ENCODE peak calls at places on chromosomes 13 and 19, in four cellular contexts. U is breast epithelium, Z is body of pancreas, M is AG04449. G is an unnamed sample.

GRCh38 chr13:60139272-60139671 is 24.5 kb downstream of the DIAPH3 start:
- DNase-seq in U (no peak), Z (no peak), M (peak), G (no peak)

GRCh38 chr19:6260912-6261636 is 18.7 kb downstream of the MLLT1 start:
- DNase-seq in U (no peak), Z (peak), M (no peak), G (no peak)

GRCh38 chr13:93561553-93561952 is 334.9 kb downstream of the GPC6 start:
- DNase-seq in U (no peak), Z (no peak), M (no peak), G (no peak)

GRCh38 chr13:111005364-111005763 is 90.5 kb upstream of the ANKRD10 start:
- DNase-seq in U (no peak), Z (no peak), M (no peak), G (no peak)

GRCh38 chr19:49061445-49061844 is 3.2 kb downstream of the NTF4 start:
- DNase-seq in U (no peak), Z (no peak), M (no peak), G (no peak)

GRCh38 chr13:25733061-25733491 is 318.7 kb downstream of the SHISA2 start:
- DNase-seq in U (no peak), Z (no peak), M (no peak), G (no peak)

GRCh38 chr13:91361755-91362271 is 14.3 kb downstream of the MIR17HG start:
- DNase-seq in U (no peak), Z (no peak), M (no peak), G (no peak)

GRCh38 chr19:11203194-11204075 is 6.1 kb upstream of the KANK2 start:
- DNase-seq in U (peak), Z (peak), M (peak), G (peak)

GRCh38 chr13:68345963-68346362 is 1115.8 kb upstream of the PCDH9 start:
- DNase-seq in U (no peak), Z (no peak), M (no peak), G (no peak)

GRCh38 chr19:5253403-5254110 is 87.1 kb downstream of the PTPRS start:
- DNase-seq in U (no peak), Z (no peak), M (no peak), G (no peak)

GRCh38 chr13:111115841-111116500 is 861 bp downstream of the ARHGEF7 start:
- DNase-seq in U (no peak), Z (peak), M (peak), G (peak)

GRCh38 chr19:9431475-9431874 is 3.9 kb downstream of the ZNF266 start:
- DNase-seq in U (no peak), Z (peak), M (no peak), G (no peak)

GRCh38 chr19:5200844-5201243 is 139.8 kb downstream of the PTPRS start:
- DNase-seq in U (no peak), Z (no peak), M (no peak), G (no peak)

GRCh38 chr19:19588546-19588945 is 29.9 kb downstream of the PBX4 start:
- DNase-seq in U (no peak), Z (no peak), M (no peak), G (no peak)

GRCh38 chr19:4732680-4733114 is 9.1 kb upstream of the DPP9 start:
- DNase-seq in U (no peak), Z (peak), M (no peak), G (no peak)

GRCh38 chr13:111080642-111081041 is 34.5 kb upstream of the ARHGEF7 start:
- DNase-seq in U (no peak), Z (no peak), M (no peak), G (no peak)

DNA sequence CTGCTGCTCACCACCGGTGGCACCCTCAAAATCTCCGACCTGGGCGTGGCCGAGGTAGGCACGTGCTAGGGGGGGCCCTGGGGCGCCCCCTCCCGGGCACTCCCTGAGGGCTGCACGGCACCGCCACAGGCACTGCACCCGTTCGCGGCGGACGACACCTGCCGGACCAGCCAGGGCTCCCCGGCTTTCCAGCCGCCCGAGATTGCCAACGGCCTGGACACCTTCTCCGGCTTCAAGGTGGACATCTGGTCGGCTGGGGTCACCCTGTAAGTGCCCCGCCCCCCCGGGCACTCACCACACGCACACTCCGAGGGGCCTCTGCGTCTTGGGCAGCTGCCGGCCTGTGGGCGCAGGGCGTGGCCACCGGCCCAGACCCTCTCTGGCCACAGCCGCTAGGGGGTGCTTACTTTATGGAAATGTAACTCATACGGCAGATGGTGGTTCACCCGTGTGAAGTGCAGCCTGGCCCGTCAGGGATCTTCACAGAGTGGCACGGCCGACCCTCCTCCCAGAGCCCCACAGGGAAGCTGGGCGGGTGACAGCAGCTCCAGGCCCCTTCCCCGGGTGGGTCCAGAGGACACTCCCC is 15.0 kb downstream of the STK11 start:
- DNase-seq in U (no peak), Z (no peak), M (no peak), G (no peak)
- TF ChIP-seq CTCF in U (no peak), Z (no peak), M (no peak), G (peak)

DNA sequence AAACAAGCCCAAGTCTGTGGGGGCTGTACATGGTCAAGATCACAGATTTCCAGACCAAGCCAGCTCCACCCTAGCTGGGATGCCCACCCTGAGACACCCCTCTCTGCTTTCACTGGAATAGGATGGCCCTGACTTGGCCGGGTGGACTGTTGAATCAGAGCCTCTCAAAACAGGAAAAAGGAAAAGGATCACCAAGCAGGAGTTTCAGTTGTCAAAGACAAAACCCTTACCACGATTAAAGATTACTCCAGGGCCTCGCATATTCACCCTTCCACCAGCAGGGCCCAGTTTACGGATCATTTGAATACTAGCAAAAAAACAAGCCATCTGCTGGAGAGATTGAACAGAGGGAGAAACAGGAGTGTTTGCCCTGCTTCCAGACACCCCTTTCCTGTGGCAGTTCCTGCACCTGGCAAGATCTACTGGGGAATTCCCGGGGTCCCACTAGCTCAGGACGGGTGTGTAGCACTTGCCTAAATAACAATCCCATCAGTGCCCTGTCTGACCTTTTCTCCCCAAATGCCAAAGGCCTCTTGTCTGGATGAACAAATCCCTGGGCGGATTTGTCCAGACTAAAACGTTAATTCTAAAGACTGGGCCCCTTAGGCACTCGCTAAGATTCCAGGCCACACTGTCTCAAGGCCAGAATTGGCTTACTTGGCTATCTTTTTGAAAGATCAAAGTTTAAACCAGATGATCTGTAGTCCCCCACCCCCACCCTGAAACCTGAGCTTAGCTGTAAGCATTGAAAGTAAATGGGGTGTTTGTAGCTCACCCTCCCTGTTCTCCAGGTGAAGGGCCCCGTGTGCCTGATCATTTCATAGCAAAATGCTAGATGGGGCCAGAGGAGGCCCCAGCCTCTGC is 38.4 kb downstream of the ACTN4 start:
- DNase-seq in U (no peak), Z (peak), M (no peak), G (no peak)
- TF ChIP-seq CTCF in U (peak), Z (peak), M (peak), G (peak)

GRCh38 chr19:35790981-35791813 is 15.8 kb downstream of the ARHGAP33 start:
- DNase-seq in U (no peak), Z (peak), M (no peak), G (no peak)
- TF ChIP-seq CTCF in U (no peak), Z (no peak), M (no peak), G (no peak)

DNA sequence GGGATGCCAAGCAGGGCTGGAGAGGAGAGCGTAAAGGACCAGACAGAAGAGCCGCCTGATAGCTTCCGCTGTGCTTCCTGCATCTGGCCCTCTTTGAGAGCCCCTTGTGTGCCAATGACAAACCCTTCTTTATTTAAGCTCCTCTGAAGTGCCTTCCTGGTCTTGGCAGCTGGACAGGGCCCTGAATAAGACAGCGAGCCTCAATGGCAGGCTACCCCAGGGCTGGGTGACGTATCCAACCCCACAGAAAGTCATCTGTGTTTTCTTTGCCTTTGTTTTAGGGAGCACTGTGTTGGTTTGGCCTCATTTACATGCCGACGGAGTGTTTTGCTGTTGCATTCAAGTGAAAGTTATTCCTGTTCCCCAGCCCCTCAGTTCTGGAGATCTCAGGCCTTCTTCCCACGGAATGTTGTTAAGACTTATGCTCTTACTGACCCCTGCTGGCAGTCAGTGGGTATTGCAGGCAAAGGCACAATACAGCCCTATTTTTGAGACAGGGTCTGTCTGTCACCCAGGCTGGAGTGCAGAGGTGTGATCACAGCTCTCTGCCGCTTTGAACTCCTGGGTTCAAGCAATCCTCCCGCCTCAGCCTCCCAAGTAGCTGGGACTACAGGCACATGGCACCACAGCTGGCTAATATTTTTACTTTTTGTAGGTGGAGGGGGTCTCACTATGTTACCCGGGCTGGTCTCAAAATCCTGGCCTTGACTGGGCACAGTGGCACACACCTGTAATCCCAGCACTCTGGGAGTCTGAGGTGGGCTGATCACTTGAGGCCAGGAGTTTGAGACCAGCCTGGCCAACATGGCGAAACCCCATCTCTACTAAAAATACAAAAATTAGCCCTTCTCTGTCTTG is 16.8 kb downstream of the CCL25 start:
- DNase-seq in U (no peak), Z (no peak), M (no peak), G (no peak)
- TF ChIP-seq CTCF in U (no peak), Z (peak), M (no peak), G (peak)

GRCh38 chr13:61685683-61686013 is 270.0 kb upstream of the PCDH20 start:
- DNase-seq in U (no peak), Z (no peak), M (no peak), G (no peak)
- TF ChIP-seq CTCF in U (peak), Z (no peak), M (no peak), G (no peak)

GRCh38 chr19:12867120-12868099 is 13.8 kb downstream of the DNASE2 start:
- DNase-seq in U (peak), Z (peak), M (no peak), G (no peak)

GRCh38 chr19:12866416-12867119 is 14.7 kb downstream of the DNASE2 start:
- DNase-seq in U (no peak), Z (no peak), M (no peak), G (no peak)

GRCh38 chr19:12864143-12864542 is 17.1 kb downstream of the DNASE2 start:
- DNase-seq in U (no peak), Z (no peak), M (no peak), G (no peak)

GRCh38 chr19:12865746-12866415 is 15.4 kb downstream of the DNASE2 start:
- DNase-seq in U (no peak), Z (no peak), M (no peak), G (no peak)

GRCh38 chr19:12864721-12865715 is 16.2 kb downstream of the DNASE2 start:
- DNase-seq in U (no peak), Z (peak), M (no peak), G (no peak)
- TF ChIP-seq CTCF in U (peak), Z (no peak), M (no peak), G (no peak)

GRCh38 chr13:51937320-51938290 is 73.6 kb downstream of the ATP7B start:
- DNase-seq in U (no peak), Z (no peak), M (no peak), G (no peak)
- TF ChIP-seq CTCF in U (no peak), Z (no peak), M (no peak), G (no peak)

DNA sequence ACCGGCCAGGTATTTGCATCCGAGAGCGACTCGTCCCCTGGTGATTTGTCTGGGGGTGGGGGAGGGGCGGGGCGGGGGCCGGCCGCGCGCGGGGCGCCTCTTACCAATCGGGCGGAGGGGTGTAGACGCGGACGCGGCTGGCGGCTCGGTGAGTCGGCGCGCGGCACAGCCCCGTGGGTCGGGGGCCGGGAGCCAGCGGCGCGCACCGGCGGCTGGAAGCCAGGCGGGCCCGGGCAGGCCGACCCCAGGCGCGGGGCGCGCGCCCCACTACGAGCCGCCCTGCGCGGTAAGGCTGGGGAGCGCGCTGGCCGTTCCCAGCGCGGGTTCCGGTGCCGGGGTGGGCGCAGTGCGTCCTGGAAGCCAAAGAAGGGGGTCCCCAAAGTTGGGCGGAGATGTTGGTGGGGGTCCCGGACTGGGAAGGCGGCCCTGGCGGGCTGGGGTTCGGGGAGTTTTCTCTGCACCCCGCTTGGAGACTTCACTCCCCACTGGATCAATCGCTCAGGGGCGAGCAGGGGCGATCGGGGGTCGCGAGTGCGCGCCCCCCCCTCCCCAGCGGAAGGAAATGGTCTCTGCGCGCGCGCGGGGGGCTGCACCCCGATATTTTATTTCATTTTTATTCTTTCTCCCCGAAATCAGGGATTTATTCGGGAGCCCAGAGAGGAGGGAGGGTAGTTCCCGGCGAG is at the start of gene ARID3A:
- DNase-seq in U (no peak), Z (peak), M (no peak), G (no peak)
- TF ChIP-seq CTCF in U (no peak), Z (no peak), M (no peak), G (no peak)